ENCODE peak calls at places on chromosomes 2 and 18, in six cellular contexts. X is SK-N-MC; L is adipocyte; U is left lung; E is HAP-1; K is CD8-positive, alpha-beta memory T cell. T is an unnamed sample.

GRCh38 chr18:50297621-50298442 is 10.3 kb upstream of the CXXC1 start:
- DNase-seq in X (no peak), L (peak; percentile 76), U (peak; percentile 88), E (peak; percentile 47), K (peak; percentile 85), T (no peak)

GRCh38 chr2:187213788-187214187 is 234.3 kb downstream of the CALCRL start:
- DNase-seq in X (no peak), L (no peak), U (no peak), E (no peak), K (no peak), T (no peak)

GRCh38 chr2:172333626-172334330 is 93.6 kb upstream of the ITGA6 start:
- DNase-seq in X (no peak), L (peak; percentile 5), U (no peak), E (no peak), K (no peak), T (no peak)

GRCh38 chr2:97774425-97774824 is 61.0 kb downstream of the ZAP70 start:
- DNase-seq in X (no peak), L (no peak), U (no peak), E (peak; percentile 31), K (no peak), T (no peak)

GRCh38 chr2:113135354-113135753 is 8.0 kb downstream of the IL1RN start:
- DNase-seq in X (no peak), L (no peak), U (no peak), E (no peak), K (no peak), T (no peak)

GRCh38 chr2:7627587-7627986 is 710.4 kb downstream of the RNF144A start:
- DNase-seq in X (peak; percentile 32), L (peak; percentile 40), U (no peak), E (no peak), K (no peak), T (peak; percentile 10)

GRCh38 chr2:1795842-1796580 is 51.7 kb upstream of the PXDN start:
- DNase-seq in X (no peak), L (peak; percentile 65), U (no peak), E (no peak), K (peak; percentile 11), T (no peak)

GRCh38 chr2:131039535-131039907 is 53.7 kb downstream of the FAM168B start:
- DNase-seq in X (no peak), L (no peak), U (peak; percentile 12), E (no peak), K (no peak), T (no peak)

GRCh38 chr2:69053416-69053965 is 40.5 kb downstream of the ANTXR1 start:
- DNase-seq in X (no peak), L (peak; percentile 57), U (no peak), E (no peak), K (no peak), T (no peak)

GRCh38 chr2:66426250-66427064 is 8.5 kb upstream of the MEIS1 start:
- DNase-seq in X (no peak), L (no peak), U (no peak), E (no peak), K (no peak), T (no peak)

GRCh38 chr2:88896971-88897370 is 205.5 kb downstream of the RPIA start:
- DNase-seq in X (no peak), L (no peak), U (no peak), E (no peak), K (no peak), T (no peak)

GRCh38 chr18:73669299-73669698 is 478.3 kb downstream of the FBXO15 start:
- DNase-seq in X (no peak), L (peak; percentile 95), U (no peak), E (no peak), K (no peak), T (peak; percentile 56)

GRCh38 chr2:85961053-85961452 is 72.3 kb upstream of the ST3GAL5 start:
- DNase-seq in X (no peak), L (no peak), U (no peak), E (no peak), K (no peak), T (no peak)

GRCh38 chr18:76459687-76460350 is 35.2 kb downstream of the ZNF516 start:
- DNase-seq in X (no peak), L (peak; percentile 98), U (no peak), E (no peak), K (no peak), T (peak; percentile 99)

GRCh38 chr2:225027061-225027762 is 15.1 kb downstream of the DOCK10 start:
- DNase-seq in X (no peak), L (no peak), U (no peak), E (no peak), K (no peak), T (no peak)

GRCh38 chr2:25887624-25888242 is 9.4 kb upstream of the ASXL2 start:
- DNase-seq in X (no peak), L (no peak), U (no peak), E (no peak), K (no peak), T (no peak)

GRCh38 chr2:181876614-181877063 is 14.9 kb upstream of the ITPRID2 start:
- DNase-seq in X (no peak), L (peak; percentile 18), U (no peak), E (no peak), K (no peak), T (no peak)

GRCh38 chr2:219709261-219709867 is 81.9 kb downstream of the SLC4A3 start:
- DNase-seq in X (no peak), L (no peak), U (no peak), E (no peak), K (no peak), T (no peak)

GRCh38 chr18:3264362-3264761 is 2.4 kb downstream of the MYL12B start:
- DNase-seq in X (no peak), L (no peak), U (no peak), E (no peak), K (no peak), T (no peak)
- H3K4me3 ChIP-seq in X (peak overlapping the region; percentile 25), L (peak overlapping the region; percentile 96), U (peak overlapping the region; percentile 70), E (peak overlapping the region; percentile 62), K (peak overlapping the region; percentile 10), T (no peak overlapping the region)

DNA sequence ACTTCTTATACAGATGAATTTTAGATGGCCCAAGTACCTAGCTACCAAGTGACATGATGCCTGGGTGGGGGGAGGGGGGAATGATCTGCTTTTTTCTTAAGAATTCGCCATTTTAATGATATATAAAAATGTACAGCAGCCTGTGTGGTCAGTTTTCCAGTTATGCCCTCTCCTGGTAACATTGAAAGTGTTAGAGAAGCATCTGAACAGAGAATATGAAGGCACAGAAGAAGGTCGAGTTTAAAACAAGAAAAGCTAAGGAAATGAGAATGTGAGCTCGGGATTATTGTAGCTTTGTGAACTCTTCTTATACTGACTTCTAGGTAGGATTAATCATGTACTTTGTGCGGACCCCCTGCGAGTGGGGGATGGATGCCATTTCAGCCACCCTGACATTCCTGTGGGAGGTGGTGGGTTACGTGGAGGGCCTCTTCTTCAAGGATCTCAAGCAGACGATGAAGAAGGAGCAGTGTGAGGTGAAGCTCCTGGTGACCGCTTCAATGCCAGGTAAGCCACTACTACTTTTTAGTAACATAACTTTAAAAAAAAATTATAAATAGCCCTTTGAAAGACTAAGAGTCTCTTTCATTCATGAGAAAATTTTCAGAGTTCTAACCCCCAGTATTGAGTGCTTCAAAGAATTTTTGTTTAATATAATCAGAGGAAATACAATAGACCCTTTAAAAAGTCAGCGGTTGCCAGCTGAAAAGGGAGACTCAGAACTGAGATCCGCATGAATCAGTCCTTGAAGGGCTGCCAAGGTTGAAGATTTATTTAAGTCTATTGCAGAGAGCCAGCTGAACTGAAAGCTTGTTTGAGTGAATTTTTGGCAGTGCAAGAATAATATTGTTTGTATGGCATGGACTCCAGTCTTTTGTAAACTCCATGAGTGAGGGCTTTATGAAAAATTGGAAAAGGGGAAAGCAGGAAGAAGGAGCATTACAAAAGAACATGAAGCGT is 68.7 kb upstream of the RPE start:
- DNase-seq in X (no peak), L (peak; percentile 87), U (no peak), E (no peak), K (no peak), T (peak; percentile 35)
- H3K4me3 ChIP-seq in X (no peak overlapping the region), L (peak overlapping the region; percentile 76), U (no peak overlapping the region), E (no peak overlapping the region), K (no peak overlapping the region), T (no peak overlapping the region)

DNA sequence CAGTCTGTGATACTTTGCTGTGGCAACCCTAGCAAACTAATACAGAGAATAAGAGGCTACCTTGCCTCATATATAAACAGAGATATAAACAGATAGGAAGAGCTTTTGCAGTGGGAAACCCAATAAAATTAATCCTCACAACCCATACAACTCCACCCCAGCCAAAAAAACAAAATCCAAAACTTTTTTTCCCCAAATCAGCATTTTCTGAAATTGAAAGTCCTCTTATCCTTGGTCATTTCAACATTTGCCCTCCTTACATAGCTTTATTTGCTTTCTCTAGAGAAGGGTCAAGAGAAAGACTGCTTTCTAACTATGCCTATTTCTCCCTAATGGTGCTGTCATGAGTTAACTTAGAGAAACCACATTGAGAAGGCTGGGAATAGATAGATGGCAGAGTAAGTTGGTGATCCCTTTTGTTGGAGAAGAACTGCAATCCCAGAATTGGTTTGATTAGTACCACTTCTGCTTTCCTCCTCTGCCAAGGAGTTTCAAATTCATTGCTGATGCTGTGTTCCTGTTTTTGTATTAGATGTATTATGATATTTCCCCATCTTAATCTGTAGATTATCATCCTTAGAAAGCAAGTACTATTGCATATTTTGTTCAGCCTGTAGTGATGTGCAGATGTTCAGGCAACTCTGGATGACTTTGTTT is 76.5 kb upstream of the B3GNT2 start:
- DNase-seq in X (no peak), L (no peak), U (no peak), E (no peak), K (no peak), T (no peak)
- H3K4me3 ChIP-seq in X (no peak overlapping the region), L (no peak overlapping the region), U (no peak overlapping the region), E (no peak overlapping the region), K (no peak overlapping the region), T (no peak overlapping the region)

GRCh38 chr2:119232666-119232993 is 9.0 kb downstream of the STEAP3 start:
- DNase-seq in X (no peak), L (no peak), U (no peak), E (no peak), K (no peak), T (no peak)
- H3K4me3 ChIP-seq in X (no peak overlapping the region), L (no peak overlapping the region), U (no peak overlapping the region), E (no peak overlapping the region), K (no peak overlapping the region), T (no peak overlapping the region)

DNA sequence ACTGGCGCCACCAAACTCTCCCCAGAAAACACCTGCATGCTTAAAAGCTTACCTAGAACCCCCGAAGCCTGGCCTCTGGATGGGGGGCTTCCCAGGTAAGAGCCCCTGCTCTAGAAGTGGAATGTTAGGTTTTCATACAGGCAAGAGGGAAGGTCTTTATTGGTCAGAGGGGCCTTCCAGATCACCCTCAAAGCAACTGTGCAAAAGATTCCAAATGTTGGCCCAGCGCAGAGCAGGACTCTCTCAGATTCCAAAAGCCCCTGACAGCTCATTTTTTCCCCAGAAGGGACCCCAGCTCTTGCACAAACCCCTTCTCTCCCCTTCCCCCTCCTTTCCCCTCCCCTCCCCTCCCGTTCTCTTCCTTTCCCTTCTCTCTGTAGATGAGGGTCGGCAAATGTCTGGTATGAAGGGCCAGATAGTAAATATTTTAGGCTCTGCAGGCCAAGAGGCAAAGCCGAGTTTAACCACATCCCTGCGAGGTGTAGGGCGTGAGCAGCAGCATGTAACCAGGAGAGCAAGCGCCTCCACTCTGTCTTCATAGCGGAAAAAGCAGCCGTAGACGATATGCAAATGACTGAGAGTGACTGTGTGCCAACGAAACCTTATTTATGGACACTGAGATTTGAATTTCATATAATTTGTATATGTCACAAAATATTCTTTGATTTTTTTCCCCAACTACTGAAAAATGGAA is 116.9 kb downstream of the SMAD7 start:
- DNase-seq in X (no peak), L (peak; percentile 16), U (no peak), E (no peak), K (peak; percentile 81), T (no peak)
- H3K4me3 ChIP-seq in X (peak overlapping the region; percentile 54), L (no peak overlapping the region), U (peak overlapping the region; percentile 31), E (no peak overlapping the region), K (peak overlapping the region; percentile 54), T (no peak overlapping the region)

GRCh38 chr2:54676656-54677055 is 46.8 kb upstream of the EML6 start:
- DNase-seq in X (no peak), L (peak; percentile 40), U (no peak), E (no peak), K (no peak), T (no peak)
- H3K4me3 ChIP-seq in X (no peak overlapping the region), L (no peak overlapping the region), U (no peak overlapping the region), E (no peak overlapping the region), K (no peak overlapping the region), T (no peak overlapping the region)

T was measured in skeletal muscle cell.